ENCODE peak calls at places on chromosomes 5 and 9, in six cellular contexts. A is progenitor cell of endocrine pancreas; S is GM13976; Y is AG04450; H is gastrocnemius medialis; F is CD8-positive, alpha-beta T cell. U is an unnamed sample.

GRCh38 chr9:113245894-113246293 is 24.6 kb downstream of the SLC31A1 start:
- DNase-seq in H (no peak), A (no peak), F (no peak), S (no peak), Y (no peak), U (no peak)

GRCh38 chr5:78953092-78953800 is 31.9 kb downstream of the ARSB start:
- DNase-seq in A (no peak), S (peak), Y (no peak), F (no peak), H (no peak), U (peak)

GRCh38 chr5:157108961-157109360 is at the start of gene HAVCR2:
- DNase-seq in H (peak), S (peak), Y (no peak), A (no peak), F (peak), U (peak)

GRCh38 chr5:123304777-123305316 is 118.4 kb downstream of the CEP120 start:
- DNase-seq in A (no peak), F (no peak), S (no peak), H (no peak), Y (no peak), U (no peak)

GRCh38 chr5:173974688-173975239 is 14.2 kb upstream of the C5orf47 start:
- DNase-seq in F (no peak), S (no peak), A (no peak), H (no peak), Y (no peak), U (no peak)

GRCh38 chr5:78615697-78616096 is 32.9 kb downstream of the LHFPL2 start:
- DNase-seq in S (no peak), H (no peak), Y (no peak), F (no peak), A (no peak), U (no peak)

GRCh38 chr5:150034677-150035076 is 34.1 kb downstream of the HMGXB3 start:
- DNase-seq in F (no peak), A (no peak), S (no peak), H (no peak), Y (peak), U (no peak)

GRCh38 chr5:68898961-68899471 is 194.8 kb upstream of the SLC30A5 start:
- DNase-seq in H (no peak), A (no peak), S (no peak), Y (no peak), F (no peak), U (no peak)

DNA sequence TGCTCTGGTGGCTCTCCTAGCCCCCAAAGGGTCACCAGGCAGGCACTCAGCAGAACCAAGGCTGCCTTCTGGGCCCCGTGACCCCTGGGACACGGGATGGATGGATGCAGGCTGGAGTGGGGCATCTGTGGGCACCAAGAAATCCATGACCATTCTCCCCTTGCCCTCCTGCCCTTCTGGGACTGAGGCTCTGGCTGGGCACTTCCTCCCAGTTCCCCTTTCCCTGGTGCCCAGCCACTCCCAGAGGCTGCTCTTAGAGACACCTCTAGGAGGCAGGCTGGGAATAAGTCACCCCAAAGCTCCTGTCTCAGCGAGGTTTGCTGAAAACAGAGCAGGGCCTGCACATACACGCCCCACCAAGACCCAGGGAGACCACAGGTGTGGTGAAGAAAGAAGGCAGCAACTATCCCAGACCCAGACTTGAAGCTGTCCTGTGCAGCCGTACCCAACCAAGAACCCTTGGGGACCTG is 943 bp downstream of the STING1 start:
- DNase-seq in S (peak), F (no peak), H (no peak), A (no peak), Y (no peak), U (no peak)
- TF ChIP-seq CTCF in S (peak), F (no peak), H (no peak), A (no peak), Y (peak), U (peak)

DNA sequence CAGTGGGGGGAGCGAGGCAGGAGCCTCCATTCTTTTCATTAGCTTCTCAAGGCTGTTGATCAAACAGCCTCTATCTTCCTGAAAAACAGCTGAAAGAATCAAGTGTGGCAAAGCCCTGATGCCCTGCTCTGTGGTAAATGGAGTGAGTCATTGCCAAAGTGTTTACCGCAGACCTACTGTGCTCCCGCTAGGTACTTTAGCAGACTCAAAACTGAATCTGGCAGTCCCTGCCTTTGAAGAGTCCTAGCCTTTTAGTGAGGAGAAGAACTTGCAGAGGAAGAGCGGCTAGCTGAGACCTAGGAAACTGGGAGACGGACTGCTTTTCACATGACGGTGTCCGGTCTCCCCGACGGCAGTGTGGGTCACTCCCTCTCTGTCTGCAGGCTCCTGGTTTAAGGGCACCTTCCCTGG is 3.3 kb downstream of the ANKRD33B start:
- DNase-seq in A (no peak), S (no peak), F (no peak), H (no peak), Y (no peak), U (no peak)
- TF ChIP-seq CTCF in A (no peak), S (no peak), F (no peak), H (no peak), Y (no peak), U (no peak)

GRCh38 chr5:424259-425110 is 18.5 kb upstream of the EXOC3 start:
- DNase-seq in S (peak), H (no peak), A (no peak), F (no peak), Y (no peak), U (peak)

GRCh38 chr5:423626-424258 is 19.2 kb upstream of the EXOC3 start:
- DNase-seq in H (no peak), F (no peak), Y (no peak), A (no peak), S (no peak), U (no peak)

GRCh38 chr5:426392-426976 is 16.5 kb upstream of the EXOC3 start:
- DNase-seq in H (no peak), A (no peak), Y (no peak), F (no peak), S (no peak), U (no peak)

GRCh38 chr5:427415-428087 is 15.4 kb upstream of the EXOC3 start:
- DNase-seq in Y (no peak), A (no peak), H (no peak), S (no peak), F (no peak), U (peak)

GRCh38 chr5:425714-426113 is 17.3 kb upstream of the EXOC3 start:
- DNase-seq in A (no peak), H (no peak), S (no peak), Y (no peak), F (no peak), U (no peak)
- TF ChIP-seq CTCF in A (no peak), H (no peak), S (no peak), Y (peak), F (no peak), U (no peak)

GRCh38 chr9:126668058-126668457 is 54.3 kb downstream of the LMX1B start:
- DNase-seq in Y (no peak), H (no peak), F (no peak), A (no peak), S (no peak), U (no peak)

GRCh38 chr9:126665696-126666035 is 51.9 kb downstream of the LMX1B start:
- DNase-seq in H (no peak), Y (no peak), F (no peak), S (no peak), A (no peak), U (no peak)

GRCh38 chr9:126664893-126665695 is 51.4 kb downstream of the LMX1B start:
- DNase-seq in A (peak), S (no peak), F (no peak), H (no peak), Y (no peak), U (no peak)

GRCh38 chr9:126667190-126668055 is 53.7 kb downstream of the LMX1B start:
- DNase-seq in Y (no peak), A (no peak), H (no peak), F (no peak), S (no peak), U (no peak)

DNA sequence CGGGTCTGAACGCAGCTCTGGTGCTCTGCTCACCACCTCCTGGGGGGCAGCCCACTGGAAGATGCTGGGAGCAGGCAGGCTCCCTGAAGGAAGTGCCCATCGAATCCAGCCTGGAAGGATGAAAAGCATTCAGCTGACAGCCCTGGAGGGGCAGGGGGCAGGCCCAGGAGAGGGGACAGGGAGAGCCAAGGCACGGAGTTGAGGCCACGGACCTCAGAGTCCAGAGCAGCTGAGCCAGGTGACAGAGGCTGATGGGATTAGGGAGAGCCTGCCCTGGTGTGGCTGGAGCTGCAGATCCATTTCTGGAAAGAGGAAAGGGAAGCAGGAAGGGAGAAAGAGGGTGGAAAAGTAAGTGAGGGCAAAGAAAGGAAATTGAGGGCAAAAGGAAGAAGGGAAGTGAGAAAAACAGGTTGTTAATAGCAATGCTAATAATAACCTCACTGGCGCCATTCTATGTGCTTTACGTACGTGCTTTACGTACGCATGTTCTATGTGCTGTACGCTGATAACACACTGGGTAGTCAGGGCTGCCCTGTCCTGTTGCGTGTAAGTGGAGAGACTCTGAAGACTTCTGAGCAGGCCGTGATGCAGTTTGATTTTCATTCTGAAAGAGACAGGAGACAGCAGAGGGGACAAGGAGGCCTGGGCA is 52.6 kb downstream of the LMX1B start:
- DNase-seq in A (no peak), Y (no peak), H (no peak), F (no peak), S (peak), U (no peak)
- TF ChIP-seq CTCF in A (no peak), Y (no peak), H (no peak), F (no peak), S (no peak), U (no peak)

GRCh38 chr5:92887254-92887653 is 693.8 kb downstream of the NR2F1-AS1 start:
- DNase-seq in S (no peak), F (no peak), H (no peak), Y (no peak), A (no peak), U (no peak)

GRCh38 chr5:92889140-92889539 is 691.9 kb downstream of the NR2F1-AS1 start:
- DNase-seq in Y (no peak), S (no peak), H (no peak), F (no peak), A (no peak), U (no peak)

GRCh38 chr5:92884464-92884863 is 696.6 kb downstream of the NR2F1-AS1 start:
- DNase-seq in A (no peak), S (no peak), H (no peak), F (no peak), Y (no peak), U (no peak)

GRCh38 chr5:92886751-92887150 is 694.3 kb downstream of the NR2F1-AS1 start:
- DNase-seq in A (no peak), Y (no peak), H (no peak), S (no peak), F (no peak), U (no peak)

GRCh38 chr5:92885950-92886349 is 695.1 kb downstream of the NR2F1-AS1 start:
- DNase-seq in Y (no peak), F (no peak), A (no peak), S (no peak), H (no peak), U (no peak)
- TF ChIP-seq CTCF in Y (no peak), F (no peak), A (peak), S (no peak), H (no peak), U (peak)

GRCh38 chr5:126186210-126186609 is 237.0 kb upstream of the GRAMD2B start:
- DNase-seq in F (no peak), H (no peak), Y (no peak), S (no peak), A (no peak), U (no peak)

GRCh38 chr5:126184474-126184873 is 238.7 kb upstream of the GRAMD2B start:
- DNase-seq in S (no peak), Y (no peak), F (no peak), H (no peak), A (no peak), U (no peak)

GRCh38 chr5:126178521-126178920 is 244.7 kb upstream of the GRAMD2B start:
- DNase-seq in H (no peak), S (no peak), A (no peak), F (no peak), Y (no peak), U (no peak)

GRCh38 chr5:126188804-126189203 is 234.4 kb upstream of the GRAMD2B start:
- DNase-seq in A (no peak), H (no peak), F (no peak), Y (no peak), S (no peak), U (no peak)

DNA sequence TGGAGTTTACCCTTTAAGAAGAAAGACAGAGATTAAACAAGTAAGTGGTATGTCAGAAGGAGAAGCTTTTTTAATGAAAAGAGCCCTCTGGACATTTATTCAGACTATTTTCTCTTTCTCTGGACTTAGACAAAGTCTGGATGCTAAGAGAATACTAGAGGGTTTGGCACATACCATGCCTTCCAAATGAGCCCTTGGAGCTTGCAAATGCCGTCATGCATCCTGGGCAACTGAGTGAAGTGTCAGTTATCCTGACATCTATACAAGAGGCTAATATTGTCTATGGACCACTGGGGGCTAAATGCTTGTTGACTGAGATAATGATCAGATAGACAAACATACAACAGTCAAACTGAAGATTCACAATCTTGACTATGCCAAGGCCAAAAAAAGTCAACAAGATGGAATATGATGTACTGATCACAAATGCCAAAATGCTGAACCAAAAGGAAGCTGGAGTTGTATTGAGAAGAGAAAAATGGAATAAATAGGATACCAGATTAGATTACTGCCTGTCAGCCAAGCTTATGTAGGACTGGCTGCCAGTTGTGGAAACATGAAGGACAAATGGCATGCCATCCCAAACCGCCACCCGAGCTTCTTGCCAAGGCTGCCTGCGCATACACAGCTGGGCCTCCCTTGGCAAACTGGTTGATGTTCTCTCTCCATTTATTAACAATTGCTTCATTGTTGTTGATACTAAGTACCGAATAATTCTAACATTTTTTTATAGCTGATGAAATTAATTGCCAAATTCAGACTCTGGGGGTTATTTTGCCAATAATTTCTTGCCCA is 240.1 kb upstream of the GRAMD2B start:
- DNase-seq in S (no peak), A (no peak), H (peak), F (no peak), Y (no peak), U (no peak)
- TF ChIP-seq CTCF in S (no peak), A (no peak), H (no peak), F (no peak), Y (no peak), U (no peak)